ENCODE peak calls at places on chromosome 4, in ten cellular contexts. X is choroid plexus epithelial cell; A is cardiac muscle cell; Y is NCI-H1930; R is fibroblast of lung; Z is endothelial cell; U is AG09309; L is COR-L47; F is naive thymus-derived CD8-positive, alpha-beta T cell; M is activated T-helper 9 cell treated with anti-CD3 and anti-CD28 coated beads, Interleukin-2, amount 50 U/mL, for 16 hours. W is an unnamed sample.

GRCh38 chr4:156931267-156931666 is 40.3 kb downstream of the PDGFC start:
- DNase-seq in M (no peak), L (no peak), Y (no peak), U (peak), R (peak), F (no peak), Z (no peak), A (peak), X (peak), W (peak)

GRCh38 chr4:2534904-2535385 is 1.5 kb upstream of the FAM193A start:
- DNase-seq in L (no peak), M (no peak), Y (no peak), F (no peak), U (no peak), R (peak), X (no peak), A (no peak), Z (no peak), W (no peak)

GRCh38 chr4:88583643-88584470 is 8.4 kb upstream of the HERC3 start:
- DNase-seq in Y (no peak), R (no peak), A (no peak), Z (no peak), L (no peak), F (no peak), U (no peak), X (no peak), M (no peak), W (no peak)

GRCh38 chr4:181301735-181302380 is 941.3 kb upstream of the TENM3 start:
- DNase-seq in L (peak), X (peak), Y (no peak), M (no peak), R (peak), Z (peak), F (no peak), U (peak), A (peak), W (no peak)

GRCh38 chr4:722851-723360 is 17.3 kb downstream of the PCGF3 start:
- DNase-seq in F (no peak), X (no peak), Z (no peak), M (no peak), L (no peak), Y (no peak), U (no peak), R (no peak), A (no peak), W (no peak)

GRCh38 chr4:150078996-150079581 is 844 bp downstream of the DCLK2 start:
- DNase-seq in A (peak), U (no peak), F (no peak), R (peak), M (no peak), Y (peak), X (peak), Z (peak), L (peak), W (no peak)

GRCh38 chr4:77043507-77044131 is 32.2 kb downstream of the CCNI start:
- DNase-seq in Y (no peak), X (peak), F (no peak), M (no peak), Z (no peak), R (peak), U (no peak), L (no peak), A (peak), W (no peak)

GRCh38 chr4:38284294-38285045 is 324.3 kb downstream of the PTTG2 start:
- DNase-seq in A (peak), U (no peak), R (peak), F (no peak), X (peak), Z (no peak), M (no peak), L (no peak), Y (no peak), W (no peak)

GRCh38 chr4:186132577-186133277 is 28.2 kb downstream of the FAM149A start:
- DNase-seq in X (peak), F (no peak), L (no peak), U (no peak), M (no peak), R (peak), A (peak), Z (peak), Y (no peak), W (peak)